ENCODE peak calls at places on chromosomes 12 and 14, in nine cellular contexts. R is effector memory CD4-positive, alpha-beta T cell; I is left ventricle myocardium inferior; H is gastrocnemius medialis; Z is adrenal gland; D is CD4-positive, alpha-beta memory T cell; L is SK-N-SH; K is esophagus muscularis mucosa; T is tibial nerve. Q is an unnamed sample. For H3K9me3, the result is how much of the 10 kb centered on the place peaks cover.

GRCh38 chr12:9888665-9889273 is 7.5 kb downstream of the KLRF2 start:
- DNase-seq in R (no peak), I (no peak), H (no peak), Z (no peak), D (no peak), L (no peak), K (no peak), T (no peak), Q (no peak)

GRCh38 chr12:19012965-19013364 is 116.6 kb upstream of the PLEKHA5 start:
- DNase-seq in R (no peak), I (no peak), H (no peak), Z (no peak), D (no peak), L (no peak), K (no peak), T (no peak), Q (no peak)

GRCh38 chr12:115898670-115899069 is 378.8 kb downstream of the MED13L start:
- DNase-seq in R (no peak), I (no peak), H (no peak), Z (no peak), D (no peak), L (no peak), K (no peak), T (no peak), Q (no peak)

GRCh38 chr14:35534884-35535793 is 1.2 kb downstream of the INSM2 start:
- DNase-seq in R (peak), I (peak), H (no peak), Z (peak), D (peak), L (peak), K (no peak), T (no peak), Q (peak)

GRCh38 chr14:102772781-102773570 is 4.3 kb upstream of the TRAF3 start:
- DNase-seq in R (no peak), I (no peak), H (no peak), Z (no peak), D (no peak), L (no peak), K (no peak), T (no peak), Q (no peak)

GRCh38 chr12:29455087-29455486 is 42.4 kb downstream of the OVCH1 start:
- DNase-seq in R (no peak), I (no peak), H (no peak), Z (no peak), D (no peak), L (peak), K (no peak), T (no peak), Q (no peak)

GRCh38 chr12:53200458-53201169 is 6.4 kb downstream of the ITGB7 start:
- DNase-seq in R (no peak), I (no peak), H (no peak), Z (no peak), D (no peak), L (no peak), K (no peak), T (no peak), Q (no peak)

GRCh38 chr12:65313704-65314317 is 35.3 kb downstream of the MSRB3 start:
- DNase-seq in R (no peak), I (no peak), H (no peak), Z (no peak), D (no peak), L (no peak), K (no peak), T (no peak), Q (no peak)

GRCh38 chr14:25042362-25043299 is 7.3 kb downstream of the STXBP6 start:
- DNase-seq in R (no peak), I (no peak), H (no peak), Z (peak), D (no peak), L (no peak), K (no peak), T (no peak), Q (no peak)

GRCh38 chr12:69688496-69689427 is 10.3 kb downstream of the BEST3 start:
- DNase-seq in R (no peak), I (peak), H (peak), Z (peak), D (no peak), L (peak), K (no peak), T (no peak), Q (no peak)

GRCh38 chr12:52152905-52153317 is 38.9 kb downstream of the KRT80 start:
- DNase-seq in R (no peak), I (no peak), H (no peak), Z (no peak), D (no peak), L (no peak), K (no peak), T (no peak), Q (no peak)

GRCh38 chr12:106584104-106585064 is 1.6 kb downstream of the RFX4 start:
- DNase-seq in R (no peak), I (no peak), H (no peak), Z (no peak), D (no peak), L (peak), K (peak), T (no peak), Q (no peak)

GRCh38 chr12:109191621-109192250 is 75.3 kb downstream of the ACACB start:
- DNase-seq in R (no peak), I (no peak), H (no peak), Z (peak), D (no peak), L (no peak), K (no peak), T (no peak), Q (no peak)

GRCh38 chr12:71465794-71466193 is 26.2 kb downstream of the LGR5 start:
- DNase-seq in R (no peak), I (no peak), H (no peak), Z (no peak), D (no peak), L (no peak), K (no peak), T (no peak), Q (no peak)

GRCh38 chr12:131755305-131756113 is 44.6 kb downstream of the SFSWAP start:
- DNase-seq in R (no peak), I (no peak), H (no peak), Z (no peak), D (no peak), L (peak), K (no peak), T (no peak), Q (no peak)

GRCh38 chr12:55717397-55718007 is 1.7 kb downstream of the BLOC1S1 start:
- DNase-seq in R (no peak), I (no peak), H (no peak), Z (no peak), D (no peak), L (no peak), K (no peak), T (no peak), Q (no peak)

GRCh38 chr14:88791629-88792571 is 853 bp downstream of the EML5 start:
- DNase-seq in R (no peak), I (no peak), H (no peak), Z (peak), D (no peak), L (peak), K (no peak), T (no peak), Q (no peak)

GRCh38 chr14:34722723-34723545 is 8.5 kb upstream of the CFL2 start:
- DNase-seq in R (peak), I (no peak), H (no peak), Z (peak), D (peak), L (peak), K (no peak), T (peak), Q (peak)

GRCh38 chr14:83164016-83164415 is 1630.4 kb upstream of the SEL1L start:
- DNase-seq in R (no peak), I (no peak), H (no peak), Z (no peak), D (no peak), L (no peak), K (no peak), T (no peak), Q (no peak)

GRCh38 chr12:51527872-51528271 is 63.2 kb upstream of the SCN8A start:
- DNase-seq in R (no peak), I (no peak), H (no peak), Z (no peak), D (no peak), L (no peak), K (no peak), T (no peak), Q (no peak)

GRCh38 chr14:75831455-75831854 is 150.3 kb downstream of the TGFB3 start:
- DNase-seq in R (no peak), I (peak), H (peak), Z (no peak), D (peak), L (no peak), K (no peak), T (peak), Q (peak)

GRCh38 chr12:93740721-93741120 is 63.5 kb downstream of the CRADD start:
- DNase-seq in R (no peak), I (no peak), H (no peak), Z (no peak), D (no peak), L (no peak), K (no peak), T (no peak), Q (no peak)

GRCh38 chr12:77893918-77894317 is 63.2 kb downstream of the NAV3 start:
- DNase-seq in R (no peak), I (no peak), H (no peak), Z (peak), D (no peak), L (no peak), K (no peak), T (no peak), Q (no peak)

GRCh38 chr14:76261371-76261811 is 109.7 kb downstream of the GPATCH2L start:
- DNase-seq in R (no peak), I (no peak), H (no peak), Z (no peak), D (no peak), L (no peak), K (no peak), T (no peak), Q (no peak)

GRCh38 chr12:11726659-11727058 is 77.2 kb downstream of the ETV6 start:
- DNase-seq in R (no peak), I (no peak), H (no peak), Z (no peak), D (no peak), L (no peak), K (no peak), T (no peak), Q (no peak)

GRCh38 chr12:38163442-38163801 is 153.2 kb upstream of the ALG10B start:
- DNase-seq in R (no peak), I (no peak), H (no peak), Z (peak), D (no peak), L (peak), K (no peak), T (no peak), Q (no peak)
- H3K9me3 ChIP-seq in R (under half), I (under half), H (under half), Z (under half), D (under half), L (under half), K (under half), T (under half), Q (under half)

GRCh38 chr14:27435923-27436674 is 838.3 kb upstream of the NOVA1 start:
- DNase-seq in R (no peak), I (no peak), H (no peak), Z (no peak), D (no peak), L (no peak), K (no peak), T (no peak), Q (no peak)
- H3K9me3 ChIP-seq in R (under half), I (under half), H (under half), Z (under half), D (under half), L (under half), K (under half), T (under half), Q (under half)

GRCh38 chr14:104202259-104203070 is 64.1 kb downstream of the KIF26A start:
- DNase-seq in R (no peak), I (no peak), H (no peak), Z (peak), D (no peak), L (peak), K (no peak), T (no peak), Q (no peak)
- H3K9me3 ChIP-seq in R (under half), I (under half), H (under half), Z (under half), D (under half), L (under half), K (under half), T (under half), Q (under half)

DNA sequence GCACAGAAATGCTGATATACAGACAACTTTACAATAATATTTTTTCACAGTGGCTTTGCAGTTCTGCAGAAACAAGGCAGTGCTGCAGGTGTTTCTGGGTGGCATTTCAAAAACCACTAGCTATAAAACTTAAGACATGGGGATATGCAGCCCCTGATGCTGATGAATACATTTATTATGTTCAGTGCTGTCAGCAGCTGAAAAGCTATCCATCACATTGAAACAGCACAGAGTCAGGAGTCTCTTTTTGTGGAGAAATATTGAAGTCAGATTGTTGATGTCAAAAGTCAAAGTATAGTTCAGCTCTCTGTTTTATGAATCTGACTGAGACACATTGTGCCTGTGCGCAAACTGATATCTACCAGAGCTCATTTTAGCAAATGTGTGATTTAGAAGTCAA is 467.7 kb downstream of the PRKD1 start:
- DNase-seq in R (no peak), I (no peak), H (no peak), Z (no peak), D (no peak), L (no peak), K (no peak), T (no peak), Q (no peak)
- H3K9me3 ChIP-seq in R (under half), I (under half), H (under half), Z (under half), D (under half), L (under half), K (under half), T (under half), Q (under half)

GRCh38 chr12:67275380-67275913 is 6.3 kb downstream of the CAND1 start:
- DNase-seq in R (no peak), I (no peak), H (no peak), Z (no peak), D (no peak), L (no peak), K (no peak), T (no peak), Q (no peak)
- H3K9me3 ChIP-seq in R (under half), I (under half), H (under half), Z (under half), D (under half), L (under half), K (under half), T (under half), Q (under half)

DNA sequence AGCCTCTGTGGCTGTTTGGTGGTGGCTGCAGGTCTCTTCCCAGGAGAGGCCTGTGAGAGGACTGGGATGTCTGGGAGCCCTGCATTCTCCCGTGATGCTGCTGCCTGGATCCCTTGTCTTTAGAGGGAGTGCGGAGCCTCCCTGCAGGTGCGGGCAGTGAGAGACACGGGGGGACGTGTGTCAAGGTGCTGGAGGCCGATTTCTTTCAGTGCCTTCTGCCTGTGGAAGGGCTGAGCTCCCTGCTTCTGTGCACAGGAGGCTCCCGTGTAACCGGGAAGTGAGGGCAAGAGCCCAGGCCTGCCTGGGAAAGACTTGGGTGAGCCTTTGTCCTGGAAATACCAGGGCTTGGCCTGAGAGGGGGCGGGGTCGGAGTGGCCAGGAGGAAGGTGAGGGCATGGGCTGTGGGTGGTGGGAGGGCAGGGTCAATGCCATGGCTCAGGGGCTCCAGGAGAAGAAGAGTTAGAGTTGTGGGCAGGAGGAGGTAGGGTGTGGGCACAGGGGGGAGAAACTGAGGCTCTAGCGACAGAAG is 372.2 kb downstream of the TMEM121 start:
- DNase-seq in R (no peak), I (no peak), H (no peak), Z (no peak), D (no peak), L (no peak), K (no peak), T (no peak), Q (no peak)
- H3K9me3 ChIP-seq in R (under half), I (under half), H (under half), Z (under half), D (under half), L (under half), K (under half), T (under half), Q (under half)

DNA sequence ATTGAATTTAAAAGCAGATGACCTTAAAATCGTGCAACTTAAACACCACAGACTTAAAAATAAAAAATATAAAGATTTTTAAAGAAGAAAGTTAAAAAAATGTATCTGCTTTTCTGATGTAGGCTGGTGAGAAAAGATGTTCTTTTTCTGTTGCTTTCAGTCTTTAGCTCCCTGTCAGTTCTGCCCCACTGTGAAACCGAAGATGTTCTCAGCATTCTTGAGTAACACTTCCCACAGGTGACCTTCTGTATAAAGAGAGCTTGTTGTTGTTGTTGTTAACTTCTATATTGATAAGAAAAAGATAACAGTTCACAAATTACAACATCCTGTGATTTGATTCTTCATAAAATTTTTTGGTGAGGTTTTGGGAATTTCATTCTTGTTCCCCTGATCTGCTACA is 377.9 kb upstream of the RGS6 start:
- DNase-seq in R (no peak), I (no peak), H (no peak), Z (no peak), D (no peak), L (no peak), K (no peak), T (no peak), Q (no peak)
- H3K9me3 ChIP-seq in R (under half), I (under half), H (under half), Z (under half), D (under half), L (under half), K (under half), T (under half), Q (under half)

GRCh38 chr12:120586860-120587259 is 5.7 kb upstream of the POP5 start:
- DNase-seq in R (no peak), I (no peak), H (no peak), Z (no peak), D (no peak), L (no peak), K (no peak), T (no peak), Q (no peak)

GRCh38 chr12:120583478-120584030 is 2.4 kb upstream of the POP5 start:
- DNase-seq in R (peak), I (peak), H (peak), Z (peak), D (peak), L (peak), K (peak), T (peak), Q (peak)

GRCh38 chr12:120588371-120588770 is 7.2 kb upstream of the POP5 start:
- DNase-seq in R (no peak), I (no peak), H (no peak), Z (no peak), D (no peak), L (no peak), K (no peak), T (no peak), Q (no peak)

GRCh38 chr12:120584343-120585149 is 3.3 kb upstream of the POP5 start:
- DNase-seq in R (peak), I (peak), H (no peak), Z (no peak), D (peak), L (peak), K (no peak), T (peak), Q (peak)

GRCh38 chr12:120586216-120586615 is 5.0 kb upstream of the POP5 start:
- DNase-seq in R (no peak), I (no peak), H (no peak), Z (no peak), D (no peak), L (no peak), K (no peak), T (no peak), Q (no peak)
- H3K9me3 ChIP-seq in R (under half), I (under half), H (under half), Z (under half), D (under half), L (under half), K (under half), T (under half), Q (under half)

DNA sequence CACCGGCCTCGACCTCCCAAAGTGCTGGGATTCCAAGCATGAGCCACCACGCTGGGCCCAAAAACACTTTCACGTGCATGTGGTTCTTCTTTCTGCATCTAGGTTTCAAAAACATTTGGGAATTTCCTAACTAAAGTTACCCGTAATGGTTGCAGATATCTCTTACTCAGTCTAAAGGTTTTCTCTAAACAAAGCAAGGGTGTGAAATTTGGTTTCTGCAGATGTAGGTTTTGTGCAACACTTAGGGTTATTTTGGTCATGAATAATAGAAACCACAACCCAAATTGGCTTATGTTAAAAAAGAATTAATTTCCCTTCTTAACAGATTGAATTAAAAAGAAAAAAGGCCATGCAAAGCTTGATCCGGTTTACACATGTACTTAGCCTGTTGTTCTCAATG is 491.4 kb upstream of the FLRT2 start:
- DNase-seq in R (no peak), I (no peak), H (no peak), Z (no peak), D (no peak), L (no peak), K (no peak), T (no peak), Q (no peak)
- H3K9me3 ChIP-seq in R (under half), I (under half), H (under half), Z (under half), D (under half), L (under half), K (under half), T (under half), Q (under half)